ENCODE peak calls at places on chromosome 3, in four cellular contexts. K is iPS-NIHi11; G is CD8-positive, alpha-beta memory T cell; V is amygdala. Q is an unnamed sample.

GRCh38 chr3:78221300-78221699 is 1181.4 kb downstream of the ROBO2 start:
- DNase-seq in K (peak; percentile 17), G (no peak), V (no peak), Q (no peak)

GRCh38 chr3:102053375-102053989 is 204.2 kb downstream of the NFKBIZ start:
- DNase-seq in K (no peak), G (no peak), V (no peak), Q (no peak)

GRCh38 chr3:168251371-168251770 is 155.6 kb upstream of the GOLIM4 start:
- DNase-seq in K (no peak), G (no peak), V (no peak), Q (no peak)

GRCh38 chr3:7707192-7707591 is 794.4 kb upstream of the LMCD1 start:
- DNase-seq in K (no peak), G (no peak), V (no peak), Q (no peak)

GRCh38 chr3:63400259-63400860 is 122.3 kb downstream of the SYNPR start:
- DNase-seq in K (no peak), G (no peak), V (no peak), Q (no peak)

GRCh38 chr3:69499899-69500316 is 114.0 kb upstream of the FRMD4B start:
- DNase-seq in K (no peak), G (no peak), V (no peak), Q (no peak)

GRCh38 chr3:63349583-63350177 is 71.6 kb downstream of the SYNPR start:
- DNase-seq in K (peak; percentile 51), G (no peak), V (no peak), Q (peak; percentile 63)

GRCh38 chr3:38247366-38248035 is 18.1 kb upstream of the SLC22A13 start:
- DNase-seq in K (peak; percentile 52), G (no peak), V (no peak), Q (no peak)

GRCh38 chr3:185330644-185331043 is 32.3 kb upstream of the MAP3K13 start:
- DNase-seq in K (peak; percentile 21), G (no peak), V (no peak), Q (no peak)

GRCh38 chr3:40240921-40241320 is 68.6 kb upstream of the EIF1B start:
- DNase-seq in K (peak; percentile 17), G (no peak), V (no peak), Q (no peak)

GRCh38 chr3:16392733-16393132 is 120.8 kb downstream of the RFTN1 start:
- DNase-seq in K (no peak), G (no peak), V (no peak), Q (no peak)

GRCh38 chr3:126782554-126782953 is 78.5 kb downstream of the CHCHD6 start:
- DNase-seq in K (peak; percentile 46), G (no peak), V (no peak), Q (no peak)

GRCh38 chr3:24838533-24838932 is 343.9 kb upstream of the THRB start:
- DNase-seq in K (no peak), G (no peak), V (no peak), Q (no peak)

GRCh38 chr3:73080201-73080966 is 18.9 kb downstream of the EBLN2 start:
- DNase-seq in K (no peak), G (no peak), V (no peak), Q (no peak)

GRCh38 chr3:195249057-195249770 is 21.7 kb downstream of the XXYLT1 start:
- DNase-seq in K (no peak), G (no peak), V (no peak), Q (no peak)

GRCh38 chr3:64890466-64890865 is 202.7 kb upstream of the ADAMTS9 start:
- DNase-seq in K (no peak), G (no peak), V (no peak), Q (no peak)

GRCh38 chr3:115071611-115072010 is 75.5 kb downstream of the ZBTB20 start:
- DNase-seq in K (peak; percentile 4), G (no peak), V (no peak), Q (no peak)

GRCh38 chr3:127115691-127116351 is 77.1 kb upstream of the PRR23E start:
- DNase-seq in K (no peak), G (no peak), V (no peak), Q (no peak)

GRCh38 chr3:130700541-130700940 is 46.1 kb downstream of the PIK3R4 start:
- DNase-seq in K (no peak), G (no peak), V (no peak), Q (no peak)

GRCh38 chr3:14256561-14257342 is 78.1 kb downstream of the LSM3 start:
- DNase-seq in K (peak; percentile 70), G (no peak), V (no peak), Q (no peak)

GRCh38 chr3:32954506-32954905 is 3.1 kb downstream of the CCR4 start:
- DNase-seq in K (no peak), G (no peak), V (no peak), Q (no peak)

GRCh38 chr3:189534546-189534945 is 96.6 kb upstream of the TP63 start:
- DNase-seq in K (no peak), G (no peak), V (no peak), Q (no peak)

GRCh38 chr3:180433172-180433571 is 168.8 kb upstream of the TTC14 start:
- DNase-seq in K (no peak), G (no peak), V (no peak), Q (no peak)

Q was measured in COR-L47.